ENCODE peak calls at places on chromosomes 12 and 14, in four cellular contexts. X is ascending aorta, R is breast epithelium, C is endodermal cell. O is an unnamed sample.

GRCh38 chr12:103495783-103496456 is at the start of gene C12orf42:
- DNase-seq in C (peak; percentile 89), X (no peak), R (peak; percentile 26), O (peak; percentile 35)

GRCh38 chr14:57960946-57961792 is 95.3 kb upstream of the SLC35F4 start:
- DNase-seq in R (no peak), C (no peak), X (no peak), O (no peak)

GRCh38 chr12:18275974-18276373 is 14.7 kb downstream of the PIK3C2G start:
- DNase-seq in X (no peak), R (no peak), C (no peak), O (no peak)

GRCh38 chr12:6967548-6968100 is 2.8 kb downstream of the PHB2 start:
- DNase-seq in X (no peak), R (no peak), C (no peak), O (no peak)

GRCh38 chr12:1319215-1319614 is 275.2 kb downstream of the FBXL14 start:
- DNase-seq in X (no peak), C (no peak), R (no peak), O (no peak)

GRCh38 chr14:26905219-26905618 is 307.4 kb upstream of the NOVA1 start:
- DNase-seq in C (no peak), R (no peak), X (no peak), O (no peak)

GRCh38 chr12:78566461-78566860 is 298.1 kb upstream of the SYT1 start:
- DNase-seq in C (no peak), R (no peak), X (no peak), O (no peak)

GRCh38 chr12:20212658-20213387 is 155.5 kb upstream of the PDE3A start:
- DNase-seq in X (peak; percentile 75), R (peak; percentile 76), C (peak; percentile 92), O (peak; percentile 35)

GRCh38 chr12:31220633-31221565 is 105.1 kb downstream of the SINHCAF start:
- DNase-seq in C (no peak), X (no peak), R (no peak), O (no peak)

GRCh38 chr12:109165599-109165998 is 49.2 kb downstream of the ACACB start:
- DNase-seq in C (no peak), R (no peak), X (no peak), O (no peak)

GRCh38 chr12:50597200-50598195 is 92.7 kb downstream of the DIP2B start:
- DNase-seq in X (no peak), C (no peak), R (no peak), O (peak; percentile 35)

GRCh38 chr14:35879141-35879648 is 53.1 kb downstream of the BRMS1L start:
- DNase-seq in C (no peak), X (no peak), R (no peak), O (no peak)

GRCh38 chr12:11824069-11824468 is 174.6 kb downstream of the ETV6 start:
- DNase-seq in C (no peak), R (no peak), X (no peak), O (no peak)

GRCh38 chr12:113333877-113334785 is 778 bp downstream of the SLC8B1 start:
- DNase-seq in R (no peak), C (no peak), X (no peak), O (no peak)

GRCh38 chr14:100428727-100429126 is 105.6 kb downstream of the SLC25A47 start:
- DNase-seq in R (no peak), C (no peak), X (no peak), O (no peak)

GRCh38 chr14:62807636-62808035 is 237.6 kb downstream of the KCNH5 start:
- DNase-seq in C (no peak), X (no peak), R (no peak), O (no peak)

GRCh38 chr14:90649096-90649495 is 167.1 kb downstream of the TTC7B start:
- DNase-seq in C (no peak), X (no peak), R (no peak), O (no peak)

GRCh38 chr12:57736743-57737466 is 1.6 kb downstream of the AGAP2 start:
- DNase-seq in R (no peak), C (peak; percentile 78), X (no peak), O (peak; percentile 81)

GRCh38 chr14:28770574-28770973 is 4.0 kb downstream of the FOXG1 start:
- DNase-seq in C (no peak), X (no peak), R (no peak), O (no peak)
- H3K27me3 ChIP-seq in C (peaks cover 88% of the 10 kb centered on the region), X (peaks cover 25% of the 10 kb centered on the region), R (peaks cover 6% of the 10 kb centered on the region), O (peaks cover 92% of the 10 kb centered on the region)

DNA sequence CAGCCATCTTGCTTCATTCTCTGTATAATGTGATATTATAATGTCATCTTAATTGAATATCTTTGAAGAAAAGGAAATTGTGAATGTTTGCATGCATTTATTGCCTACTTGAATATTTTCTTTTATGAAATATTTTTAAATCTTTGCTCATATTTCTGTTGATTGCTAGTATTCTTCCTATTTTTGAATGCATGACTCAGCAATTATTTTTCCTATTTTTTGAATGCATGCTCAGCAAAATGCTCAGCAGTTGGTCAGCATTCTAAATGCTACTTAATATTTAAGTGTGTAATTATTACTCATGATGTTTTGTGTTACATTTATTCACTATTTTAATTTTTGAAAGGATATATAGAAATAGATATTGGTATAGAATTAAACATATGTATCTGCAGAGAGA is 378.3 kb downstream of the CCER1 start:
- DNase-seq in C (no peak), X (no peak), R (no peak), O (no peak)
- H3K4me3 ChIP-seq in C (no peak overlapping the region), X (no peak overlapping the region), R (no peak overlapping the region), O (no peak overlapping the region)

DNA sequence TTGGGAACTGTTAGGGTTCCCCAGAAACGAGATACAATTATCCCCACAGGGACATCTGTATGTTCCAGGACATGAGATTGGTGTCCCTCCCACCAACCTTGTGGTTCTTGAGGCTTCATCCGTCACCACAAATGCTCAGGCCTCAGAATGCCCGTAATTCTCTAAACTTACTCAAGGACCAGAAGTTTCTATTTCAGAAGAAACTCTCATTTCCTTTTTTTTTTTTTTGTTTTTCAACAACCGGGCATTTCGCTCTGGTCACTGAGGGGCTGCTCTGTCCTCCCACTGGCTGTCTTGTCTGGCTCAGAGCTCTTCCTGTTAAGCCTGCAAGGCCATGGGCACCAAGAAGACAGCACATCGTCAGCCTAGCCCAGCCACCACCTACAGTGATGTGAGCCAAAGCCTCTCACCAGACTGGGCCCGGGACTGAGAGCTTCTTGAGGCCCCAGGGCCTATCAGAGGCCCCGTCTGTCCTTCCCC is 36.2 kb downstream of the VDR start:
- DNase-seq in X (no peak), R (no peak), C (no peak), O (no peak)
- H3K27me3 ChIP-seq in X (no peaks in the 10 kb centered on the region), R (no peaks in the 10 kb centered on the region), C (no peaks in the 10 kb centered on the region), O (no peaks in the 10 kb centered on the region)

GRCh38 chr14:76955575-76956252 is 72.8 kb downstream of the IRF2BPL start:
- DNase-seq in R (no peak), C (peak; percentile 84), X (no peak), O (peak; percentile 72)

GRCh38 chr14:76958975-76959710 is 69.4 kb downstream of the IRF2BPL start:
- DNase-seq in R (peak; percentile 66), C (no peak), X (peak; percentile 64), O (no peak)

GRCh38 chr14:76956253-76957090 is 72.0 kb downstream of the IRF2BPL start:
- DNase-seq in X (peak; percentile 82), R (peak; percentile 77), C (peak; percentile 97), O (peak; percentile 94)

GRCh38 chr14:76958020-76958965 is 70.2 kb downstream of the IRF2BPL start:
- DNase-seq in X (no peak), C (no peak), R (no peak), O (no peak)

GRCh38 chr14:76957224-76957881 is 71.2 kb downstream of the IRF2BPL start:
- DNase-seq in R (no peak), C (peak; percentile 80), X (no peak), O (peak; percentile 60)
- H3K4me3 ChIP-seq in R (peak overlapping the region; percentile 74), C (no peak overlapping the region), X (peak overlapping the region; percentile 45), O (no peak overlapping the region)

GRCh38 chr12:116609236-116609635 is 50.1 kb downstream of the MAP1LC3B2 start:
- DNase-seq in R (no peak), X (no peak), C (no peak), O (no peak)

GRCh38 chr12:116612436-116612835 is 53.3 kb downstream of the MAP1LC3B2 start:
- DNase-seq in X (no peak), R (no peak), C (no peak), O (no peak)

GRCh38 chr12:116610971-116611541 is 51.9 kb downstream of the MAP1LC3B2 start:
- DNase-seq in C (no peak), X (no peak), R (no peak), O (no peak)

GRCh38 chr12:116607039-116607438 is 47.9 kb downstream of the MAP1LC3B2 start:
- DNase-seq in R (no peak), C (no peak), X (no peak), O (no peak)

GRCh38 chr12:116609715-116610114 is 50.5 kb downstream of the MAP1LC3B2 start:
- DNase-seq in C (peak; percentile 83), R (no peak), X (no peak), O (no peak)
- H3K27me3 ChIP-seq in C (no peaks in the 10 kb centered on the region), R (no peaks in the 10 kb centered on the region), X (no peaks in the 10 kb centered on the region), O (no peaks in the 10 kb centered on the region)

GRCh38 chr12:106342397-106343212 is 14.9 kb upstream of the POLR3B start:
- DNase-seq in R (peak; percentile 57), X (no peak), C (no peak), O (no peak)
- H3K4me3 ChIP-seq in R (peak overlapping the region; percentile 39), X (no peak overlapping the region), C (no peak overlapping the region), O (no peak overlapping the region)

GRCh38 chr12:10363665-10363921 is 26.2 kb downstream of the KLRK1 start:
- DNase-seq in X (no peak), C (no peak), R (no peak), O (no peak)

GRCh38 chr12:10361084-10361483 is 28.8 kb downstream of the KLRK1 start:
- DNase-seq in R (no peak), C (peak; percentile 54), X (no peak), O (no peak)

GRCh38 chr12:10362828-10363664 is 26.8 kb downstream of the KLRK1 start:
- DNase-seq in R (no peak), X (no peak), C (peak; percentile 51), O (no peak)

GRCh38 chr12:10361622-10362021 is 28.2 kb downstream of the KLRK1 start:
- DNase-seq in R (no peak), C (peak; percentile 44), X (no peak), O (no peak)

GRCh38 chr12:10362325-10362724 is 27.5 kb downstream of the KLRK1 start:
- DNase-seq in X (no peak), R (no peak), C (no peak), O (no peak)
- H3K27me3 ChIP-seq in X (no peaks in the 10 kb centered on the region), R (no peaks in the 10 kb centered on the region), C (peaks cover 30% of the 10 kb centered on the region), O (no peaks in the 10 kb centered on the region)

GRCh38 chr12:94309348-94309747 is 150.3 kb downstream of the CEP83 start:
- DNase-seq in X (no peak), R (no peak), C (no peak), O (no peak)
- H3K4me3 ChIP-seq in X (no peak overlapping the region), R (no peak overlapping the region), C (no peak overlapping the region), O (no peak overlapping the region)

GRCh38 chr14:104422301-104423223 is 157.0 kb upstream of the C14orf180 start:
- DNase-seq in C (no peak), R (no peak), X (no peak), O (no peak)
- H3K27me3 ChIP-seq in C (no peaks in the 10 kb centered on the region), R (no peaks in the 10 kb centered on the region), X (no peaks in the 10 kb centered on the region), O (no peaks in the 10 kb centered on the region)

O was measured in H7.